ENCODE peak calls at places on chromosomes 11 and 22, in nine cellular contexts. W is upper lobe of right lung, N is GM12878, S is SK-N-SH, Z is K562, K is A549, P is GM20000, C is H9, D is neural crest cell. X is an unnamed sample.

GRCh38 chr11:10407055-10407454 is 48.0 kb upstream of the AMPD3 start:
- DNase-seq in N (no peak), P (no peak), S (no peak), W (no peak), C (no peak), Z (peak), D (no peak), K (peak), X (no peak)

GRCh38 chr11:8720376-8720775 is 37.8 kb downstream of the RPL27A start:
- DNase-seq in D (no peak), W (no peak), K (no peak), C (no peak), S (no peak), Z (no peak), P (no peak), N (no peak), X (no peak)

GRCh38 chr11:88799749-88800500 is 265.9 kb downstream of the GRM5 start:
- DNase-seq in N (no peak), D (no peak), K (no peak), W (no peak), C (no peak), P (no peak), S (no peak), Z (no peak), X (no peak)

GRCh38 chr11:111354601-111354891 is 24.5 kb downstream of the POU2AF1 start:
- DNase-seq in N (no peak), W (no peak), K (no peak), P (no peak), C (no peak), S (no peak), D (no peak), Z (no peak), X (no peak)

GRCh38 chr11:13355191-13355590 is 77.6 kb downstream of the BMAL1 start:
- DNase-seq in S (no peak), Z (no peak), K (no peak), N (no peak), W (no peak), P (no peak), D (no peak), C (no peak), X (no peak)

GRCh38 chr22:44311855-44312170 is 938 bp downstream of the SHISAL1 start:
- DNase-seq in P (no peak), S (no peak), D (no peak), K (no peak), Z (no peak), C (no peak), W (no peak), N (no peak), X (no peak)

GRCh38 chr11:86740628-86741488 is 59.5 kb upstream of the PRSS23 start:
- DNase-seq in N (no peak), P (no peak), S (no peak), Z (peak), D (no peak), W (no peak), K (peak), C (peak), X (no peak)

GRCh38 chr11:69218946-69219720 is 63.4 kb downstream of the SMIM38 start:
- DNase-seq in K (no peak), W (no peak), S (no peak), D (no peak), Z (no peak), C (peak), N (no peak), P (no peak), X (no peak)

GRCh38 chr11:2769779-2770555 is 70.2 kb upstream of the KCNQ1OT1 start:
- DNase-seq in C (no peak), K (no peak), Z (no peak), D (no peak), W (peak), N (no peak), S (no peak), P (no peak), X (no peak)

GRCh38 chr22:49370841-49371301 is 456.8 kb downstream of the BRD1 start:
- DNase-seq in Z (no peak), W (peak), D (no peak), C (peak), N (no peak), S (no peak), P (no peak), K (no peak), X (no peak)

GRCh38 chr22:37301144-37301820 is 19.0 kb downstream of the CYTH4 start:
- DNase-seq in Z (no peak), W (no peak), K (no peak), S (no peak), C (no peak), D (no peak), P (no peak), N (no peak), X (no peak)

GRCh38 chr22:21970037-21970799 is 12.4 kb downstream of the TOP3B start:
- DNase-seq in C (no peak), K (no peak), D (no peak), N (no peak), P (no peak), W (no peak), S (no peak), Z (no peak), X (no peak)

GRCh38 chr22:44698531-44699421 is 3.2 kb upstream of the PRR5 start:
- DNase-seq in P (no peak), N (no peak), K (no peak), D (no peak), C (peak), S (no peak), W (no peak), Z (no peak), X (no peak)

GRCh38 chr11:98589975-98590374 is 430.8 kb upstream of the CNTN5 start:
- DNase-seq in N (no peak), S (no peak), C (no peak), K (no peak), Z (no peak), P (no peak), W (no peak), D (no peak), X (no peak)

GRCh38 chr11:128244896-128245295 is 342.5 kb downstream of the ETS1 start:
- DNase-seq in K (no peak), W (no peak), Z (no peak), N (no peak), C (no peak), P (no peak), S (no peak), D (no peak), X (no peak)

GRCh38 chr11:117690484-117691205 is 106.4 kb downstream of the DSCAML1 start:
- DNase-seq in P (peak), K (no peak), D (no peak), Z (no peak), N (peak), C (no peak), W (no peak), S (no peak), X (peak)

GRCh38 chr11:97502201-97502600 is 1112.4 kb downstream of the JRKL start:
- DNase-seq in D (no peak), Z (no peak), C (no peak), W (no peak), K (no peak), N (no peak), S (no peak), P (no peak), X (no peak)

GRCh38 chr11:76598426-76598839 is 72.1 kb downstream of the LRRC32 start:
- DNase-seq in K (peak), C (peak), D (no peak), W (peak), S (peak), N (peak), Z (peak), P (peak), X (peak)

GRCh38 chr22:46748948-46749681 is 11.1 kb upstream of the CERK start:
- DNase-seq in N (no peak), W (peak), D (no peak), K (no peak), Z (no peak), P (no peak), C (no peak), S (no peak), X (no peak)

GRCh38 chr11:83219095-83219494 is 25.6 kb downstream of the ANKRD42 start:
- DNase-seq in C (peak), Z (no peak), K (peak), D (no peak), W (no peak), P (no peak), N (no peak), S (peak), X (no peak)

GRCh38 chr11:108803781-108804180 is 138.9 kb downstream of the DDX10 start:
- DNase-seq in D (no peak), N (no peak), P (no peak), W (no peak), C (no peak), Z (no peak), S (no peak), K (no peak), X (no peak)

GRCh38 chr22:24521791-24522245 is 26.7 kb downstream of the UPB1 start:
- DNase-seq in C (peak), K (peak), W (peak), D (no peak), Z (peak), N (no peak), P (peak), S (peak), X (peak)

GRCh38 chr11:114142646-114143045 is 83.1 kb downstream of the ZBTB16 start:
- DNase-seq in P (no peak), K (no peak), W (no peak), D (no peak), Z (no peak), N (no peak), S (no peak), C (no peak), X (no peak)

GRCh38 chr11:31913985-31914384 is 102.9 kb upstream of the PAX6 start:
- DNase-seq in P (no peak), W (no peak), D (no peak), C (no peak), S (no peak), N (peak), Z (no peak), K (no peak), X (no peak)

GRCh38 chr11:118615282-118615979 is 8.0 kb downstream of the PHLDB1 start:
- DNase-seq in C (peak), K (no peak), Z (no peak), P (no peak), D (no peak), W (peak), S (no peak), N (no peak), X (no peak)

GRCh38 chr11:100525635-100526034 is 161.5 kb upstream of the ARHGAP42 start:
- DNase-seq in S (no peak), W (no peak), P (no peak), D (no peak), Z (no peak), K (peak), C (peak), N (no peak), X (no peak)
- TF ChIP-seq CTCF in S (no peak), W (no peak), P (peak), D (peak), Z (no peak), K (no peak), C (peak), N (peak), X (no peak)

DNA sequence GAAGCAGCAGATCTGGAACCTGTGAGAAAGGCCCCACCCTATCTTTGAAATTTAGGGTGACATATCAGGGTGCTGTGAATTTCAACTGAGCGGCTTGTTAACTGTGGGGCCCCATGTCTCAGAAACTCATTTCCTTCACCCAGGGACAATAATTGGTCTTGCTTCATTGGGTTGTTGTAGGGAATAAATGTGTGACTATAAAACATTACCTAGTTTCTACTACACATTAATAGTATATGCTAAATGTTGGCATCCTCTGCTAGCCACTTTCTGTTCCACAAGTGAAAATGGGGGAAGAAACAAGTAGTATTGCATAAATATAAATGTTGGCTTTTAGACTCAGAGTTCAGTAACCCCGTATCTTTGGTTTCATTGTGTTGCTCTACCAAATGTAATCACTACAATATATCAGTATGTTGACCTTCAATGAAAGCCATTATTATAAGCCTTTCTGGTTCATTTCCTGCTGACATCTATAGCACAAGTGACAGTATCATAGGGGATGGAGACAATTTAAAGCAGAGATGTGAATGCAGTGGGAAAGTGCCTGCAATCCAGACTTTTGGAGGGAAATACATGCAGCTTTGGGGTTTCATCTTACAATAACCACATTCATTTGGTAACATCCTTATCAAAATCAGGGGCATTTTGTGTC is 905.5 kb upstream of the RAG2 start:
- DNase-seq in Z (no peak), C (no peak), K (no peak), W (no peak), P (no peak), N (no peak), D (no peak), S (no peak), X (no peak)
- TF ChIP-seq CTCF in Z (no peak), C (no peak), K (no peak), W (no peak), P (no peak), N (no peak), D (no peak), S (no peak), X (no peak)

GRCh38 chr22:20175597-20175900 is 24.7 kb upstream of the CCDC188 start:
- DNase-seq in N (no peak), S (peak), D (no peak), W (no peak), Z (no peak), P (no peak), K (peak), C (no peak), X (no peak)
- TF ChIP-seq CTCF in N (no peak), S (no peak), D (no peak), W (no peak), Z (no peak), P (no peak), K (no peak), C (no peak), X (no peak)

GRCh38 chr11:34105079-34105956 is at the start of gene NAT10:
- DNase-seq in W (peak), S (peak), Z (peak), D (peak), P (peak), K (peak), N (peak), C (peak), X (peak)
- TF ChIP-seq CTCF in W (peak), S (no peak), Z (no peak), D (peak), P (no peak), K (no peak), N (no peak), C (peak), X (no peak)

DNA sequence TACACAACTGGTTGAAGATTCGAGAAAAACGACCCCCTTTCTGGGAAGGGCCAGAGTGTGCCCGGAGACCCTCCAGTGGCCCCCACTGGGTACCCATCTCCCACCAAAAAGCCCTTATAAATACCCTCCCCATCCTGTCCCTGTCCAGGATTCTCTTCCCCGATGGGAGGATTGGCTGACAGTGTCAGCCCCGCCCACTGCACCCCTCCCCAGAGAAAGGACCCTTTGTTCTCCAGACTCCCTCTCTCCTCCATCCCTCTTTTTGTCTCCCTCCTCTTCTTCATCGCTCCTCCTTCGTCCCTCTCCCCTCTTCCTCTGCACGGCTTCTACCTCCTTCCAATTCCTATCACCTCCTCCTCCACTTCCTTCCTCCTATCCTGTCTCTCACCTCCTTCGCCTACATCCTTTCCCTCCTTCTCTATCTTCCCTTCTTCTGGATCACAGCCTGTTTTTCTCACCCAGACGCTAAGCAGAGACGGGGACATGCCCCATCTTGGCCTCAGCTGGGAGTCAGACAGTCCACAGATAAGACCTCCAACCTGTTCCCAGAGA is 13.3 kb upstream of the MEN1 start:
- DNase-seq in Z (no peak), P (no peak), C (no peak), W (no peak), D (no peak), K (no peak), S (no peak), N (no peak), X (no peak)
- TF ChIP-seq CTCF in Z (no peak), P (no peak), C (no peak), W (no peak), D (no peak), K (no peak), S (no peak), N (no peak), X (no peak)

GRCh38 chr11:78078218-78079167 is 1.2 kb downstream of the NDUFC2 start:
- DNase-seq in C (no peak), D (no peak), Z (no peak), N (no peak), W (no peak), K (no peak), S (no peak), P (no peak), X (no peak)

GRCh38 chr11:78080818-78081495 is 1.3 kb upstream of the NDUFC2 start:
- DNase-seq in K (no peak), C (no peak), P (no peak), S (no peak), Z (peak), N (no peak), D (no peak), W (no peak), X (no peak)

GRCh38 chr11:78081583-78081982 is 1.9 kb upstream of the NDUFC2 start:
- DNase-seq in W (no peak), C (no peak), S (no peak), K (no peak), N (no peak), Z (no peak), P (no peak), D (no peak), X (no peak)

GRCh38 chr11:78079232-78080083 is at the start of gene NDUFC2:
- DNase-seq in D (peak), P (peak), K (peak), N (peak), C (peak), Z (peak), W (peak), S (peak), X (peak)

DNA sequence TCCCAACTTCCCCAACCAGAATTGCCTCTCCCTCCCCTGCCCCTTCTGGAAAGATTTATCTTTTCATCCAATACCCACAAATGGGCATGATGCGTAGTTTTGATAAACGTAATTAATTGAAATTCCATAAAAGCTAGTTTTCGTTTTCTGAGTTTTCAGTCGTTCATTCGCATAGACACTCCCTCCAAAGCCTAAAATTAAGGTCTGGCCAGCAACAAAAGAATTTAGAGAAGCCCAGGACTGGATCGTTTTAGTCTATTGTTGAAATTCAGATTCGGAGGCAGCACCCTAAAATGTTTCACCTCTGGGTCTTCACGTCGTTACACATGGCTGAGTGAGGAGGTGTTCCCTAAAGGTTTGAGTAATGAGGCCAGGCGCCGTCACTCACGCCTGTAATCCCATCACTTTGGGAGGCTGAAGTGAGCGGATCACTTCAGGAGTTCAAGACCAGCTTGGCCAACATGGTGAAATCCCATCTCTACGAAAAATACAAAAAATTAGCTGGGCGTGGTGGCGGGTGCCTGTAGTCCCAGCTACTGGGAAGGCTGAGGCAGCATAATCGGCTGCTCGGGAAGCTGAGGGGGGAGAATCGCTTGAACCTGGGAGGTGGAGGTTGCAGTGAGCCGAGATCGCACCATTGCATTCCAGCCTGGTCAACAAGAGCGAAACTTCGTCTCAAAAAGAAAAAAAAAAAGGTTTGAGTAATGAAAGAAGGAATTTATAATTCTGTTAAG is 589 bp upstream of the NDUFC2 start:
- DNase-seq in Z (no peak), W (no peak), P (no peak), N (no peak), C (no peak), S (no peak), K (no peak), D (no peak), X (no peak)
- TF ChIP-seq CTCF in Z (no peak), W (no peak), P (no peak), N (no peak), C (no peak), S (no peak), K (no peak), D (no peak), X (no peak)

DNA sequence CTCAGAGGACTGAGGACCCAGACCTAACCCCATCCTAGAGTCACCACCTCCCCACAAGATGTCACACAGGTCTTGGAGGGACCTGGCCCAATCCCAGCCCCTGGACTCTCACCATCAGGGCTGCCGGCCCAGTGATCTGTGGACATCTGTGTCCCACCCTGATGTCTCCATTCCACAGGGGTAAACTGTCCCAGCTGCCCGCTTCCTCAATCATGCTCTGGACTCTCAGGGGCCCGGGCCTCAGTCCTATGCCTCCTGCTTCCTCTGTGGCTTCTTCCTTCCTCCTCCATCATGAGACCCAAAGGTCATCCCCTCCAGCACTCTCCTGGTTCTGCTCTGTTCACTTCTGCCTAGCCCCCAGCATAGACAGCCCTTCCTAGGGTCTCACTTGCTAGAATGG is 32.2 kb downstream of the ARAP1 start:
- DNase-seq in C (no peak), S (no peak), K (no peak), N (no peak), D (no peak), P (no peak), W (peak), Z (no peak), X (no peak)
- TF ChIP-seq CTCF in C (no peak), S (no peak), K (no peak), N (no peak), D (no peak), P (no peak), W (no peak), Z (no peak), X (no peak)

DNA sequence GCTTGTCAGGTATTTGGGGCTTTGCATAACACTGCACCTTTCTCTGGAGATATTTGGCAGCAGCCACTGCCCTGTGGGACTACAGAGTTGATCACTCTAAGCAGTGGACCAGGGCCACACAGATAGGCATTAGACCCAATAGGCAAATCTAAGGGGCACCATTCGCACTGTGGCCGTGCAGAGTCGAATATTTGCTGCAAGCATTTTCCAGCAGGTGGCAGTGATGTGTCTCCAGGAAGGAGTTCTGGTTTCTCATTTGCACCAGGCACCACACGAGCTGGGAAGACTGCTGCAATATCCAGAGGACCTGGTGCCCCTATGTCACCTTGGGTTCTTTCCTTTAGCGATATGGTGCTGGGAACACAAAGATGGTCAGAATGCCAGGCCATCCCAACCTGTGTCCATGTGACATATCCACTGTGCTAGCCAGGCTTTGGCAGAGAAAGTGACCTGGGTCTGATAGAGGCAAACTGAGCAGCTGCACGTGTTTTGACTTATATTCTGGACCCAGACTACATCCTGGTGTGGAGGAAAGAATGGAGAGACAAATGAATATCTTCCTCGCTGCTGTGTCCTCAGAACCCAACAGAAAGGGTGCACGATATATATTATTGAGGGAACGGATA is 318.7 kb downstream of the BUD13 start:
- DNase-seq in K (peak), Z (peak), W (no peak), P (peak), D (peak), C (peak), N (no peak), S (peak), X (peak)
- TF ChIP-seq CTCF in K (peak), Z (peak), W (peak), P (peak), D (peak), C (peak), N (peak), S (peak), X (peak)

GRCh38 chr11:93622043-93622442 is 39.4 kb upstream of the CEP295 start:
- DNase-seq in S (no peak), P (no peak), D (no peak), Z (no peak), N (no peak), K (peak), W (no peak), C (no peak), X (no peak)
- TF ChIP-seq CTCF in S (no peak), P (no peak), D (no peak), Z (peak), N (peak), K (peak), W (no peak), C (no peak), X (peak)